ENCODE peak calls at places on chromosomes 6 and 20, in five cellular contexts. Q is endothelial cell of umbilical vein, Y is GM23248, J is HCT116, P is fibroblast of lung. V is an unnamed sample.
A peak's percentile ranks its signal among the peaks of the same experiment; 100 is the strongest.

GRCh38 chr6:2376429-2377355 is 131.3 kb upstream of the GMDS start:
- DNase-seq in Q (no peak), Y (peak; percentile 25), J (peak; percentile 65), P (peak; percentile 34), V (no peak)

GRCh38 chr6:106939848-106940247 is 34.7 kb downstream of the CD24 start:
- DNase-seq in Q (no peak), Y (no peak), J (no peak), P (no peak), V (no peak)

GRCh38 chr6:109794201-109794926 is 103.3 kb downstream of the FIG4 start:
- DNase-seq in Q (peak; percentile 74), Y (peak; percentile 84), J (no peak), P (peak; percentile 93), V (no peak)

GRCh38 chr6:100663219-100663863 is 198.6 kb upstream of the SIM1 start:
- DNase-seq in Q (peak; percentile 22), Y (peak; percentile 91), J (no peak), P (peak; percentile 77), V (no peak)

GRCh38 chr20:13649548-13649947 is 10.8 kb upstream of the TASP1 start:
- DNase-seq in Q (no peak), Y (peak; percentile 39), J (no peak), P (peak; percentile 69), V (peak; percentile 64)

GRCh38 chr6:149963212-149963461 is 606 bp upstream of the ULBP1 start:
- DNase-seq in Q (no peak), Y (peak; percentile 70), J (peak; percentile 66), P (peak; percentile 59), V (no peak)

GRCh38 chr6:2296781-2297180 is 51.4 kb upstream of the GMDS start:
- DNase-seq in Q (no peak), Y (no peak), J (no peak), P (no peak), V (no peak)

GRCh38 chr6:35343092-35343834 is 905 bp downstream of the PPARD start:
- DNase-seq in Q (peak; percentile 75), Y (peak; percentile 34), J (no peak), P (peak; percentile 38), V (no peak)

GRCh38 chr6:75287424-75287823 is 2.8 kb upstream of the TMEM30A start:
- DNase-seq in Q (no peak), Y (no peak), J (no peak), P (no peak), V (no peak)

GRCh38 chr20:51484141-51484815 is 58.2 kb downstream of the NFATC2 start:
- DNase-seq in Q (no peak), Y (peak; percentile 36), J (no peak), P (no peak), V (no peak)

GRCh38 chr20:23062632-23063031 is 13.2 kb upstream of the THBD start:
- DNase-seq in Q (no peak), Y (no peak), J (no peak), P (no peak), V (no peak)

GRCh38 chr6:149334682-149335160 is 17.2 kb downstream of the TAB2 start:
- DNase-seq in Q (peak; percentile 83), Y (peak; percentile 89), J (peak; percentile 75), P (peak; percentile 69), V (no peak)

DNA sequence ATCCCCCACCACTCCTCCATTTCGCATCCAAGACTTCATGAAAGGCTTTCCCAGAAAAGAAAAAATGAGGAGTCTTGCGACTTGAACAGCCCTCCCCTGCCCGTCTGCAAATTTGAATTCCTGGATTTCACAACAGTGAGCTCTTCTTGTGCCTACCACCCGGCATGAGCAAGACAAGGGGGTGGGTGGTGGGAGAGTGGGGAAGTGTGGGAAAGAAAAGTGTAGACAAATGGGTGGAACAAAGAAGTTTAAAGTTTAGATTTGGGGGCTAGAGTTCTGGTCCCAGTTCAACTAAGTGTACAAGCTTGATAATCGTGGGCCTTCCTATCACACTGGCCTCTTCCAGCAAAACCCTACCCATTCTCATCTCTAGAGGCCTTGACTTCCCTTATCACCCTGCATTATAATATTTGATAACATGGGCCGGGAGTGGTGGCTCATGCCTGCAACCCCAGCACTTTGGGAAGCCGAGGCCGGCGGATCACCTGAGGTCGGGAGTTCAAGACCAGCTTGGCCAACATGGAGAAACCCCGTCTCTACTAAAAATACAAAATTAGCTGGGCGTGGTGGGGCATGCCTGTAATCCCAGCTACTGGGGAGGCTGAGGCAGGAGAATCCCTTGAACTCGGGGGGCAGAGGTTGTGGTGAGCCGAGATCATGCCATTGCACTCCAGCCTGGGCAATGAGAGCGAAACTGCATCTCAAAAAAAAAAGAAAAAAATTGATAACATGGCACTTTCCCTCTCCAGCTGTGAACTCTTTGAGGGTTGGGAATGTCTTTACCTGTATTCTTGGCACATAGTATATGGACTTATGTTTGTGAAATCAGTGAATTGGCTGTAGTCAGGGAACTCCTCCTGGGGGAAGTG is 654 bp upstream of the C6orf47 start:
- DNase-seq in Q (no peak), Y (peak; percentile 67), J (no peak), P (peak; percentile 55), V (no peak)
- H3K27ac ChIP-seq in Q (peak overlapping the region; percentile 33), Y (peak overlapping the region; percentile 76), J (peak overlapping the region; percentile 69), P (peak overlapping the region; percentile 87), V (no peak overlapping the region)

GRCh38 chr6:116403205-116403604 is 32.5 kb downstream of the DSE start:
- DNase-seq in Q (no peak), Y (no peak), J (no peak), P (no peak), V (no peak)
- H2AFZ ChIP-seq in Q (no peak overlapping the region), Y (no peak overlapping the region), J (no peak overlapping the region), P (no peak overlapping the region), V (no peak overlapping the region)

DNA sequence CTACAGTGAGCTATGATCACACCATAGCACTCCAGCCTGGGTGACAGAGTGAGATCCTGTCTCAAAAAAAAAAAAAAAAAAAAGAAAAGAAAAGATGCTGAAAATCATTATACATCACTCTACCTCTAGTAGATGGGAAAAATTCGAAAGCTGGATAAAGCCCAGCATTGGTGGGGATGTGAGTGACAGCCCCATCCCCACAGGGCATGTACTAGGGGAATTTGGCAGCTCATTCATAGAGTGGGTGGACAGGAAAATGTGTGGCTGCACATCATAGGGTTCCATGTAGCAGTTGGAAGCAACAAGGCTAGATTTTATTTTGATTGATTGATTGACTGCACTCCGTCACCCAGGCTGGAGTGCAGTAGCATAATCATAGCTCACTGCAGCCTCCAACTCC is 42.0 kb downstream of the MRPL14 start:
- DNase-seq in Q (no peak), Y (no peak), J (no peak), P (no peak), V (no peak)
- H3K27ac ChIP-seq in Q (no peak overlapping the region), Y (no peak overlapping the region), J (no peak overlapping the region), P (no peak overlapping the region), V (no peak overlapping the region)

GRCh38 chr20:5159928-5160327 is 33.1 kb downstream of the CDS2 start:
- DNase-seq in Q (no peak), Y (no peak), J (no peak), P (no peak), V (no peak)
- H2AFZ ChIP-seq in Q (no peak overlapping the region), Y (no peak overlapping the region), J (no peak overlapping the region), P (no peak overlapping the region), V (no peak overlapping the region)

GRCh38 chr20:18738888-18739287 is 74.7 kb upstream of the SCP2D1 start:
- DNase-seq in Q (no peak), Y (no peak), J (no peak), P (peak; percentile 7), V (no peak)
- H3K27ac ChIP-seq in Q (no peak overlapping the region), Y (no peak overlapping the region), J (no peak overlapping the region), P (no peak overlapping the region), V (no peak overlapping the region)

V was measured in neural progenitor cell.